ENCODE peak calls at places on chromosomes 3 and 15, in four cellular contexts. J, Q, N and C are unnamed samples.

GRCh38 chr3:40989141-40990061 is 209.9 kb upstream of the CTNNB1 start:
- DNase-seq in J (no peak), Q (no peak), N (no peak), C (no peak)

GRCh38 chr3:180871901-180872300 is 40.6 kb upstream of the FXR1 start:
- DNase-seq in J (no peak), Q (no peak), N (peak; percentile 52), C (no peak)

GRCh38 chr3:30747771-30748281 is 141.4 kb downstream of the TGFBR2 start:
- DNase-seq in J (no peak), Q (no peak), N (peak; percentile 44), C (no peak)

GRCh38 chr3:112794622-112795172 is 52.0 kb downstream of the CD200R1L start:
- DNase-seq in J (no peak), Q (no peak), N (no peak), C (no peak)

GRCh38 chr3:53579636-53580035 is 85.2 kb downstream of the CACNA1D start:
- DNase-seq in J (no peak), Q (no peak), N (no peak), C (no peak)

GRCh38 chr15:92636950-92637481 is 18.6 kb downstream of the FAM174B start:
- DNase-seq in J (peak; percentile 58), Q (no peak), N (peak; percentile 12), C (no peak)

GRCh38 chr3:65534825-65535224 is 503.9 kb downstream of the MAGI1 start:
- DNase-seq in J (no peak), Q (no peak), N (no peak), C (no peak)

GRCh38 chr15:66702770-66703539 is 919 bp downstream of the SMAD6 start:
- DNase-seq in J (peak; percentile 69), Q (no peak), N (no peak), C (no peak)

GRCh38 chr3:162525791-162526190 is 1029.2 kb downstream of the OTOL1 start:
- DNase-seq in J (no peak), Q (no peak), N (no peak), C (no peak)

GRCh38 chr3:107545680-107546120 is 22.9 kb downstream of the BBX start:
- DNase-seq in J (no peak), Q (no peak), N (peak; percentile 54), C (no peak)